ENCODE peak calls at places on chromosomes 11 and 22, in five cellular contexts. G is Caco-2, J is BJ, A is neural crest cell, V is dorsolateral prefrontal cortex. S is an unnamed sample.
A peak's percentile ranks its signal among the peaks of the same experiment; 100 is the strongest.

GRCh38 chr11:66845876-66846212 is 2.6 kb downstream of the RCE1 start:
- DNase-seq in J (no peak), G (no peak), V (no peak), A (no peak), S (no peak)

GRCh38 chr11:108895579-108896480 is 231.0 kb downstream of the DDX10 start:
- DNase-seq in G (no peak), V (no peak), J (no peak), A (no peak), S (no peak)

GRCh38 chr11:22922672-22923071 is 62.4 kb upstream of the CCDC179 start:
- DNase-seq in V (no peak), G (no peak), A (no peak), J (no peak), S (no peak)

GRCh38 chr11:19520681-19521080 is 192.0 kb upstream of the NAV2 start:
- DNase-seq in G (no peak), V (no peak), J (no peak), A (no peak), S (no peak)

GRCh38 chr11:114758627-114759026 is 80.3 kb downstream of the NXPE2 start:
- DNase-seq in G (no peak), J (no peak), V (no peak), A (no peak), S (no peak)

GRCh38 chr11:96393753-96394348 is 4.0 kb downstream of the JRKL start:
- DNase-seq in V (no peak), J (no peak), A (no peak), G (peak; percentile 45), S (no peak)

GRCh38 chr11:79393362-79394043 is 47.3 kb downstream of the TENM4 start:
- DNase-seq in A (peak; percentile 16), V (no peak), J (no peak), G (peak; percentile 55), S (no peak)

GRCh38 chr11:19769820-19770219 is 57.2 kb downstream of the NAV2 start:
- DNase-seq in G (no peak), V (no peak), A (no peak), J (peak; percentile 42), S (peak; percentile 43)

GRCh38 chr11:63491614-63492372 is 826 bp upstream of the PLAAT5 start:
- DNase-seq in V (no peak), J (no peak), A (no peak), G (peak; percentile 84), S (no peak)

GRCh38 chr11:102225689-102226562 is 91.4 kb upstream of the BIRC3 start:
- DNase-seq in G (no peak), A (no peak), J (peak; percentile 76), V (no peak), S (peak; percentile 37)

GRCh38 chr22:39384750-39385480 is 14.7 kb upstream of the TAB1 start:
- DNase-seq in V (no peak), G (no peak), A (peak; percentile 35), J (no peak), S (no peak)

GRCh38 chr22:39215070-39215396 is 29.7 kb downstream of the PDGFB start:
- DNase-seq in V (no peak), J (no peak), G (no peak), A (no peak), S (no peak)

GRCh38 chr22:24796056-24796455 is 10.0 kb upstream of the SGSM1 start:
- DNase-seq in V (no peak), J (no peak), A (no peak), G (no peak), S (no peak)

GRCh38 chr11:4821021-4821420 is at the start of gene OR51F2:
- DNase-seq in V (no peak), A (no peak), J (no peak), G (no peak), S (no peak)

GRCh38 chr22:42969348-42969975 is 45.5 kb downstream of the PACSIN2 start:
- DNase-seq in A (no peak), V (no peak), G (no peak), J (peak; percentile 95), S (peak; percentile 94)

GRCh38 chr11:12126352-12127019 is 16.1 kb downstream of the MICAL2 start:
- DNase-seq in V (no peak), A (no peak), G (no peak), J (no peak), S (peak; percentile 54)

GRCh38 chr22:47663615-47664605 is 901.5 kb downstream of the TBC1D22A start:
- DNase-seq in A (no peak), G (peak; percentile 5), J (no peak), V (no peak), S (no peak)

GRCh38 chr22:47333625-47334024 is 571.2 kb downstream of the TBC1D22A start:
- DNase-seq in J (no peak), A (no peak), V (no peak), G (no peak), S (no peak)

GRCh38 chr11:71139516-71140205 is 112.7 kb downstream of the SHANK2 start:
- DNase-seq in V (peak; percentile 94), G (no peak), J (no peak), A (no peak), S (no peak)

GRCh38 chr11:66004186-66004585 is 1.9 kb downstream of the BANF1 start:
- DNase-seq in J (no peak), G (no peak), V (no peak), A (no peak), S (no peak)

DNA sequence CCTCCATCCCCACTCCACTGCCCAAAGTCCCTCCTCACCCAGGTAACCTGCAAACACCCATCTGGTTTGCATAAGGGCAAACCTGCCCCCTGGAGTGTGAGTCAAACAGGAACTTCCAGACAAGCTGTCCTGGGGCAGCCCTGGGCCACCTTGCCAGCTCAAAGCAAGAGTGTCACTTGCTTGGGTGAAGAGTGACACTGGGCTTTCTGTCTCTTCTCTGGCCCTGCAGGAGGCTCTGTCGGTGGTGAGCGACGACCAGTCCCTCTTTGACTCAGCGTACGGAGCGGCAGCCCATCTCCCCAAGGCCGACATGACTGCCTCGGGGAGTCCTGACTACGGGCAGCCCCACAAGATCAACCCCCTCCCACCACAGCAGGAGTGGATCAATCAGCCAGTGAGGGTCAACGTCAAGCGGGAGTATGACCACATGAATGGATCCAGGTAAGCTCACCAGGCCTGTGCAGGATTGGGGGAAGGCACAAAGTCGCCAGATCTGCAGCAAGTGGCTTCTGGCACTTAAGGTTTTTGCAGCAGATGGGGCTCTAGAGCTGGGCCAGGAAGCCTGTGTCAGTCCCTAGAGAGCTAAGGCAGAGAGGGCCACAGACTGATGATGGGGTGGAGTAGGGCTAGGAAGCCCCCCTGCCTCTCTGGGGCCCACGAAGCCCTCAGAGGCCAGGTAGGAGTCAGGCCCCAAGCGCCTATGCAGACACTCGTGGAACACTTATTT is 64.2 kb downstream of the FLI1 start:
- DNase-seq in G (no peak), J (no peak), A (no peak), V (no peak), S (no peak)
- TF ChIP-seq CTCF in G (no peak), J (no peak), A (no peak), V (no peak), S (no peak)

GRCh38 chr11:93608280-93608862 is 53.1 kb upstream of the CEP295 start:
- DNase-seq in A (no peak), G (no peak), V (no peak), J (no peak), S (no peak)

GRCh38 chr11:93613432-93613831 is 48.0 kb upstream of the CEP295 start:
- DNase-seq in G (no peak), A (no peak), J (no peak), V (no peak), S (no peak)

GRCh38 chr11:93611836-93612677 is 49.4 kb upstream of the CEP295 start:
- DNase-seq in A (no peak), V (no peak), G (peak; percentile 52), J (no peak), S (no peak)

GRCh38 chr11:93614111-93614784 is 47.2 kb upstream of the CEP295 start:
- DNase-seq in A (peak; percentile 5), V (no peak), J (no peak), G (peak; percentile 38), S (no peak)
- TF ChIP-seq CTCF in A (peak; percentile 46), V (no peak), J (peak; percentile 13), G (peak; percentile 30), S (no peak)

DNA sequence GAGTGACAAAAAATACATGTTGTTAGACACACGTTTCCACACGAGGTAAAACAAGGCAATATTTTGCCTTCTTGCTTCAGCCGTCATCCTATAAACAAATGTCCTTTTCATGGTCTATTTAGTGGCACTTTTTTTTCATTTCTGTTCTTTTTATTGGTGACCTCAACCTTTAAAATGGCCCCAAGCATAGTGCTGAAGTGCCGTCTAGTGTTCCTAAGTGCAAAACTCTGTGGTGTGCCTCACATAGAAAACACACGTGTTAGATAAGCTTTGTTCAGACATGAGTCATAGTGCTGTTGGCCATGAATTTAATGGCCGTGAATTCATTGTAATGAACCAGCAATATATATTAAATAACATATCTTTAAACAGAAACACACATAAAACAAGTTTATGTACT is 15.6 kb downstream of the OVCH2 start:
- DNase-seq in A (no peak), G (no peak), V (no peak), J (no peak), S (no peak)
- TF ChIP-seq CTCF in A (peak; percentile 40), G (no peak), V (no peak), J (no peak), S (no peak)

GRCh38 chr11:113278925-113279324 is 35.5 kb upstream of the TTC12 start:
- DNase-seq in G (no peak), A (no peak), V (no peak), J (no peak), S (no peak)
- TF ChIP-seq CTCF in G (no peak), A (no peak), V (peak; percentile 53), J (no peak), S (peak; percentile 13)

DNA sequence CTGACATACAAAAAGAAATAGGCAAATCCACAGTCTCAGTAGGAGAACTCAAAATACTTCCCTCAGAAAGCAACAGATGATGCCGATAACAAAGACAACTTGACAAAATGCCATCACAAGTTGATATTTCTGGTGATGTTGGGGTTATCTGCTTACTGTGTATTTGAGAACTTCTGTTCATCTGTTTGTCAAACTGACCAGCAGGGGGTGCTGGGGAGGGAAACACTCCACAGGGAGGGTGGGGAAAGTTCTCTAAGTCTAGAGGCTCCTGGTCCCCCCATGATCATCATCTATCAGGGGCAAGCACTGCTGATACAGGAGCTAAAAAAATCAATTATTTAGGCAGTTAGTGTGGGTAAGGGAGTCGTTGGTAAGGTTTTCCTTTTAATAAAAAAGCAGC is 19.2 kb downstream of the GLYATL1 start:
- DNase-seq in V (no peak), J (no peak), G (peak; percentile 48), A (no peak), S (no peak)
- TF ChIP-seq CTCF in V (peak; percentile 37), J (peak; percentile 46), G (peak; percentile 36), A (peak; percentile 48), S (peak; percentile 28)

DNA sequence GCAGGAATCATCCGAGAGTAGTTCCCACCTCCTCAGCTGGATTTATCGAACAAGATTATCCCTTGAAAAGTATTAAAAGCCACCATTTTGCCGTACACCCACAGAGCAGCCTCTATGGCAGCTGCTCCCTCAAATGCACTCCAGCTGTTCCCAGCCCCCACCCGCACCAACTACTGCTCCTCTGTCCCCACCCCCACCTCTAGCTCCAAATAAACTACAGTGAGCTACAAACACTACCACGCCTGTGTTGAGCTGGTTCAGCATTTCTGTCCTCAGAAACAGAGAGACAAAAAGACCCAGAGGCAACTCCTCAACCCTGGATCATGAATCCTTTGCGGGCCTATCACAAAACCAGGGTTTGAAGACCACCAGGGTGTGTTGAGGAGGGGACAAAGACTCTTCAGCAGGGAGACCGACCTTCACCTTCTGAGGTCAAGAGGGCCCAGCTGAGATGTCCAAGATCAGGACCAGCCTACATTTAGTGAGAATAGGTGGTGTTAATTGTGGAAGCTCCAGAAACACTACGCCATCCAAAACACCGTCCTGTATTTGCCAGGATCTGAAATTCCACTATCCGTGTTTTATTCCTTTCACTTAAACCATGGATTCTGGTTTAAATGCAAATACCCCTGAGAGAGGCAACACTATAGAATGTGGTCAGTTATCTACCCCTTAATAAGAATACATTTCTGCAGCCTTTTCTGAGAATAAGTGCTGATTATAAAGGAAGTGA is 195.9 kb downstream of the DSCAML1 start:
- DNase-seq in J (no peak), G (no peak), V (peak; percentile 57), A (no peak), S (no peak)
- TF ChIP-seq CTCF in J (no peak), G (no peak), V (no peak), A (no peak), S (no peak)

S was measured in AG09319.